ENCODE peak calls at places on chromosomes 1 and 21, in four cellular contexts. M is SK-N-SH, K is endodermal cell, R is fibroblast of lung. V is an unnamed sample.

GRCh38 chr1:75723989-75724471 is 479 bp upstream of the ACADM start:
- DNase-seq in K (no peak), M (peak; percentile 92), R (peak; percentile 85), V (peak; percentile 82)

GRCh38 chr1:8727809-8728213 is 89.6 kb downstream of the RERE start:
- DNase-seq in M (peak; percentile 70), K (no peak), R (no peak), V (no peak)

GRCh38 chr1:201903135-201903534 is 14.4 kb downstream of the SHISA4 start:
- DNase-seq in R (peak; percentile 68), M (no peak), K (no peak), V (no peak)

GRCh38 chr1:86705633-86705985 is 1.2 kb downstream of the SH3GLB1 start:
- DNase-seq in R (peak; percentile 29), K (no peak), M (no peak), V (no peak)

GRCh38 chr1:103170608-103171007 is 62.3 kb upstream of the COL11A1 start:
- DNase-seq in K (no peak), R (peak; percentile 41), M (no peak), V (no peak)

GRCh38 chr1:42379794-42380616 is 587 bp upstream of the RIMKLA start:
- DNase-seq in M (no peak), R (peak; percentile 28), K (peak; percentile 77), V (peak; percentile 49)

GRCh38 chr1:41917835-41918449 is 780 bp downstream of the HIVEP3 start:
- DNase-seq in R (peak; percentile 19), M (peak; percentile 73), K (peak; percentile 77), V (peak; percentile 32)

GRCh38 chr21:37717534-37717933 is 198.7 kb downstream of the KCNJ6 start:
- DNase-seq in K (no peak), M (no peak), R (no peak), V (no peak)

GRCh38 chr1:214549604-214550338 is 1.6 kb downstream of the PTPN14 start:
- DNase-seq in K (peak; percentile 67), M (no peak), R (peak; percentile 56), V (no peak)

GRCh38 chr21:17463441-17463840 is 49.4 kb upstream of the CXADR start:
- DNase-seq in K (no peak), R (peak; percentile 71), M (no peak), V (peak; percentile 46)

GRCh38 chr1:203673550-203674411 is 47.1 kb downstream of the ATP2B4 start:
- DNase-seq in R (peak; percentile 94), M (no peak), K (peak; percentile 71), V (peak; percentile 97)

GRCh38 chr1:115466433-115466832 is 128.4 kb upstream of the NGF start:
- DNase-seq in R (no peak), K (peak; percentile 63), M (no peak), V (no peak)

GRCh38 chr1:181089017-181089776 is 697 bp downstream of the IER5 start:
- DNase-seq in K (no peak), M (peak; percentile 73), R (no peak), V (no peak)

GRCh38 chr1:159067699-159068621 is 8.6 kb downstream of the AIM2 start:
- DNase-seq in R (no peak), M (no peak), K (no peak), V (no peak)

GRCh38 chr1:32138965-32139364 is 31.1 kb downstream of the KPNA6 start:
- DNase-seq in M (no peak), K (no peak), R (peak; percentile 36), V (peak; percentile 66)

GRCh38 chr21:34061983-34062382 is 11.4 kb upstream of the MRPS6 start:
- DNase-seq in K (peak; percentile 61), M (peak; percentile 23), R (peak; percentile 21), V (no peak)

GRCh38 chr1:89167590-89168215 is 8.1 kb downstream of the GBP7 start:
- DNase-seq in R (no peak), M (no peak), K (no peak), V (no peak)

GRCh38 chr1:53639251-53639721 is 99.7 kb downstream of the GLIS1 start:
- DNase-seq in R (peak; percentile 32), M (no peak), K (peak; percentile 49), V (peak; percentile 56)

GRCh38 chr1:14756617-14757259 is 158.3 kb downstream of the KAZN start:
- DNase-seq in K (no peak), R (peak; percentile 47), M (no peak), V (no peak)

GRCh38 chr1:33269621-33270020 is 13.3 kb downstream of the ZNF362 start:
- DNase-seq in R (no peak), M (no peak), K (no peak), V (no peak)

GRCh38 chr1:33060579-33061083 is 20.3 kb upstream of the AZIN2 start:
- DNase-seq in K (no peak), M (no peak), R (peak; percentile 95), V (peak; percentile 62)

GRCh38 chr1:46490603-46491499 is 1.2 kb downstream of the DMBX1 start:
- DNase-seq in K (peak; percentile 73), M (no peak), R (peak; percentile 19), V (no peak)

GRCh38 chr1:173798078-173798477 is 26.4 kb upstream of the DARS2 start:
- DNase-seq in R (no peak), K (no peak), M (no peak), V (peak; percentile 30)

GRCh38 chr1:167344112-167344511 is 123.4 kb downstream of the POU2F1 start:
- DNase-seq in M (no peak), K (no peak), R (peak; percentile 47), V (no peak)

GRCh38 chr21:40886931-40887330 is 40.0 kb upstream of the DSCAM start:
- DNase-seq in M (no peak), K (no peak), R (no peak), V (peak; percentile 74)

GRCh38 chr1:227661495-227661894 is 73.6 kb downstream of the JMJD4 start:
- DNase-seq in R (no peak), K (peak; percentile 48), M (no peak), V (no peak)

GRCh38 chr1:10529772-10530171 is 55.0 kb downstream of the PEX14 start:
- DNase-seq in R (no peak), M (no peak), K (peak; percentile 74), V (no peak)

GRCh38 chr21:38869196-38869595 is 63.5 kb downstream of the ETS2 start:
- DNase-seq in K (no peak), R (no peak), M (no peak), V (no peak)

GRCh38 chr1:16886860-16887605 is 8.7 kb upstream of the RNU1-2 start:
- DNase-seq in R (no peak), K (peak; percentile 23), M (no peak), V (no peak)

GRCh38 chr1:230679854-230680253 is 34.1 kb downstream of the AGT start:
- DNase-seq in K (no peak), M (no peak), R (peak; percentile 31), V (no peak)

GRCh38 chr1:74578101-74578500 is 65.7 kb upstream of the LRRC53 start:
- DNase-seq in M (no peak), R (no peak), K (no peak), V (no peak)

GRCh38 chr1:145706282-145706681 is 886 bp downstream of the PDZK1 start:
- DNase-seq in M (no peak), K (no peak), R (no peak), V (peak; percentile 79)

GRCh38 chr21:44401386-44402160 is 48.2 kb downstream of the TRPM2 start:
- DNase-seq in R (no peak), M (peak; percentile 20), K (no peak), V (no peak)

GRCh38 chr21:44402323-44403105 is 49.1 kb downstream of the TRPM2 start:
- DNase-seq in K (no peak), R (no peak), M (peak; percentile 21), V (no peak)

GRCh38 chr21:44405091-44405947 is 50.0 kb upstream of the LRRC3 start:
- DNase-seq in R (no peak), M (peak; percentile 5), K (no peak), V (no peak)

GRCh38 chr21:44400791-44401385 is 47.5 kb downstream of the TRPM2 start:
- DNase-seq in K (no peak), M (no peak), R (no peak), V (no peak)

GRCh38 chr21:44403106-44404020 is 49.9 kb downstream of the TRPM2 start:
- DNase-seq in M (peak; percentile 12), R (no peak), K (no peak), V (no peak)
- H3K27ac ChIP-seq in M (no peak overlapping the region), R (no peak overlapping the region), K (no peak overlapping the region), V (no peak overlapping the region)

GRCh38 chr1:198923940-198924339 is 285.1 kb downstream of the PTPRC start:
- DNase-seq in K (no peak), M (no peak), R (no peak), V (no peak)
- TF ChIP-seq CTCF in K (no peak), M (no peak), R (no peak), V (no peak)

GRCh38 chr1:186843261-186843660 is 14.5 kb downstream of the PLA2G4A start:
- DNase-seq in K (no peak), R (no peak), M (no peak), V (no peak)
- H3K27ac ChIP-seq in K (no peak overlapping the region), R (no peak overlapping the region), M (no peak overlapping the region), V (no peak overlapping the region)

GRCh38 chr1:68046885-68047658 is 3.4 kb downstream of the DIRAS3 start:
- DNase-seq in R (no peak), M (no peak), K (no peak), V (no peak)

GRCh38 chr1:68046423-68046822 is 4.0 kb downstream of the DIRAS3 start:
- DNase-seq in R (no peak), K (no peak), M (no peak), V (no peak)

GRCh38 chr1:68049941-68050878 is at the start of gene DIRAS3:
- DNase-seq in M (peak; percentile 34), R (peak; percentile 54), K (peak; percentile 55), V (peak; percentile 13)

GRCh38 chr1:68047659-68048026 is 2.8 kb downstream of the DIRAS3 start:
- DNase-seq in K (no peak), M (no peak), R (no peak), V (no peak)

DNA sequence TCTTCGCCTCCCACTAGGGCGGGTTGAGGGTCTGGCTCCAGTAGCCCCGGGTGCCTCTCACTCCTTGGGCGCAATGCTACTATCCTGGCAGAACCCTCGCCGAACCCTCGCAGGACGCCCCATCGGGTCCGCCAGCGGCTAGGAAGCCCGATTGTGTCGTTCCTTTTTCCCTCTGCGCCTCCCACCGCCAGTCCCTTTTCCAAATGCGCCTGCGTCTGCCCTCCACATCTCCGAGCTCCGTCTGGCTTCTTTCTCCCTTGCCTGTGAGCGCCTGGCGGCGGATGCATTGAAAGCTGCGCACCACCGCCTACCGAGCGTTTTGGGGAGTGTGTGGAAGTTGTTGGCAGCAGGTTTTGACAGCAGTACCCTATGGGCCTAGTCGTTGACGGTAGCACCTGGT is 1.0 kb upstream of the DIRAS3 start:
- DNase-seq in M (peak; percentile 78), R (peak; percentile 73), K (peak; percentile 90), V (peak; percentile 10)
- TF ChIP-seq CTCF in M (peak; percentile 58), R (peak; percentile 55), K (peak; percentile 67), V (no peak)

V was measured in RWPE1.